ENCODE peak calls at places on chromosome 9, in eight cellular contexts. F is AG04449, M is cerebellar nuclear complex, J is NCI-H1092, Z is kidney tubule cell, K is nucleus accumbens, P is T-helper 9 cell, E is stromal cell of bone marrow. V is an unnamed sample.

GRCh38 chr9:127142291-127142690 is 19.9 kb upstream of the ANGPTL2 start:
- DNase-seq in M (no peak), J (no peak), P (no peak), E (no peak), F (no peak), K (no peak), Z (no peak), V (no peak)

GRCh38 chr9:36251428-36251827 is 6.8 kb downstream of the GNE start:
- DNase-seq in E (no peak), M (no peak), J (no peak), K (no peak), Z (no peak), P (no peak), F (no peak), V (no peak)

GRCh38 chr9:114388764-114389375 is 1.1 kb upstream of the AKNA start:
- DNase-seq in K (no peak), M (no peak), F (no peak), J (no peak), E (no peak), P (no peak), Z (no peak), V (no peak)

GRCh38 chr9:99894826-99895225 is 11.6 kb upstream of the STX17 start:
- DNase-seq in K (no peak), J (no peak), Z (no peak), P (no peak), F (no peak), E (no peak), M (no peak), V (no peak)

GRCh38 chr9:96441798-96442445 is 8.0 kb upstream of the HABP4 start:
- DNase-seq in Z (peak), F (no peak), K (no peak), P (no peak), E (no peak), M (no peak), J (no peak), V (no peak)

GRCh38 chr9:15191358-15191757 is 115.7 kb downstream of the TTC39B start:
- DNase-seq in E (no peak), Z (no peak), F (no peak), K (no peak), M (no peak), P (no peak), J (no peak), V (no peak)

GRCh38 chr9:93667627-93668026 is 91.2 kb downstream of the PHF2 start:
- DNase-seq in J (no peak), E (no peak), K (no peak), P (no peak), F (no peak), M (no peak), Z (no peak), V (no peak)

GRCh38 chr9:104586496-104587180 is 12.6 kb downstream of the OR13C5 start:
- DNase-seq in J (no peak), E (peak), F (no peak), Z (no peak), M (no peak), K (no peak), P (no peak), V (no peak)

GRCh38 chr9:88754452-88754851 is 219.5 kb downstream of the NXNL2 start:
- DNase-seq in K (no peak), Z (no peak), E (no peak), M (no peak), P (no peak), J (no peak), F (no peak), V (no peak)

GRCh38 chr9:93636172-93636661 is 59.8 kb downstream of the PHF2 start:
- DNase-seq in K (no peak), Z (no peak), E (no peak), P (no peak), J (no peak), F (no peak), M (no peak), V (no peak)

GRCh38 chr9:130421154-130421801 is 23.5 kb upstream of the ASS1 start:
- DNase-seq in Z (no peak), F (no peak), K (no peak), P (no peak), E (no peak), J (no peak), M (no peak), V (no peak)

GRCh38 chr9:70258692-70259511 is at the start of gene SMC5:
- DNase-seq in M (peak), F (no peak), J (peak), E (peak), P (peak), Z (peak), K (peak), V (peak)

GRCh38 chr9:97038551-97038908 is 412 bp downstream of the CTSV start:
- DNase-seq in P (no peak), E (no peak), Z (no peak), M (no peak), J (no peak), K (no peak), F (no peak), V (no peak)

V was measured in RCC 7860.